ENCODE peak calls at places on chromosomes 4 and X, in four cellular contexts. M is brain microvascular endothelial cell, U is colonic mucosa, F is lower leg skin. S is an unnamed sample.

GRCh38 chr4:164931551-164932324 is 45.7 kb downstream of the TRIM61 start:
- DNase-seq in M (peak), U (no peak), F (no peak), S (no peak)

GRCh38 chr4:52107336-52107735 is 56.2 kb downstream of the SPATA18 start:
- DNase-seq in U (no peak), F (no peak), M (no peak), S (no peak)

GRCh38 chr4:73045894-73046293 is 23.6 kb downstream of the COX18 start:
- DNase-seq in F (no peak), U (no peak), M (no peak), S (no peak)

GRCh38 chr4:164779811-164780216 is 25.9 kb downstream of the SMIM31 start:
- DNase-seq in M (peak), F (no peak), U (peak), S (peak)

GRCh38 chrX:7934026-7934425 is 6.8 kb upstream of the PNPLA4 start:
- DNase-seq in F (no peak), U (no peak), M (no peak), S (no peak)

GRCh38 chr4:164204434-164204833 is 549.5 kb upstream of the SMIM31 start:
- DNase-seq in F (no peak), U (no peak), M (peak), S (no peak)

GRCh38 chrX:150587585-150588503 is 19.4 kb downstream of the MTM1 start:
- DNase-seq in F (no peak), U (peak), M (peak), S (no peak)

GRCh38 chrX:31807165-31807564 is 735.3 kb upstream of the FTHL17 start:
- DNase-seq in U (no peak), M (no peak), F (no peak), S (no peak)

GRCh38 chr4:18445110-18445509 is 423.6 kb upstream of the LCORL start:
- DNase-seq in F (no peak), U (no peak), M (no peak), S (no peak)

GRCh38 chrX:65671966-65672365 is 4.5 kb downstream of the MSN start:
- DNase-seq in M (no peak), U (no peak), F (no peak), S (no peak)

GRCh38 chrX:97117572-97117971 is 233.9 kb downstream of the RPA4 start:
- DNase-seq in F (no peak), U (no peak), M (no peak), S (no peak)

GRCh38 chrX:109774706-109775105 is 41.6 kb upstream of the ACSL4 start:
- DNase-seq in M (peak), F (no peak), U (no peak), S (peak)

GRCh38 chr4:177214935-177215334 is 94.7 kb upstream of the NEIL3 start:
- DNase-seq in F (no peak), U (no peak), M (peak), S (no peak)

GRCh38 chrX:153400146-153401132 is 711 bp downstream of the PNMA6E start:
- DNase-seq in U (no peak), F (no peak), M (no peak), S (no peak)

GRCh38 chrX:69615779-69616519 is at the start of gene EDA:
- DNase-seq in M (peak), F (peak), U (peak), S (no peak)

GRCh38 chrX:76821276-76821675 is 393.8 kb downstream of the MAGEE1 start:
- DNase-seq in U (no peak), M (no peak), F (no peak), S (no peak)

GRCh38 chr4:37623125-37623524 is 63.1 kb downstream of the RELL1 start:
- DNase-seq in F (no peak), U (no peak), M (peak), S (no peak)

GRCh38 chr4:25535701-25536473 is 119.8 kb upstream of the SLC34A2 start:
- DNase-seq in F (no peak), M (no peak), U (no peak), S (no peak)

GRCh38 chr4:93740890-93741289 is 87.7 kb upstream of the ATOH1 start:
- DNase-seq in U (no peak), M (no peak), F (no peak), S (no peak)

GRCh38 chr4:17709760-17710068 is 71.7 kb downstream of the FAM184B start:
- DNase-seq in F (no peak), M (no peak), U (no peak), S (no peak)

GRCh38 chrX:23694606-23695005 is 27.3 kb downstream of the PRDX4 start:
- DNase-seq in U (peak), F (peak), M (peak), S (no peak)

GRCh38 chr4:163048447-163048846 is 118.2 kb downstream of the NAF1 start:
- DNase-seq in M (peak), U (no peak), F (no peak), S (no peak)

GRCh38 chrX:28756647-28757046 is 169.4 kb downstream of the IL1RAPL1 start:
- DNase-seq in U (no peak), F (no peak), M (no peak), S (no peak)

GRCh38 chrX:139776614-139777013 is 68.6 kb upstream of the MCF2 start:
- DNase-seq in U (no peak), F (no peak), M (no peak), S (no peak)

GRCh38 chrX:45621356-45622041 is 420.8 kb upstream of the DIPK2B start:
- DNase-seq in U (no peak), M (peak), F (no peak), S (peak)

GRCh38 chrX:103554687-103555417 is 30.5 kb upstream of the TCEAL4 start:
- DNase-seq in M (peak), F (no peak), U (peak), S (no peak)

GRCh38 chrX:40784516-40785151 is 49.3 kb upstream of the MED14 start:
- DNase-seq in U (no peak), F (no peak), M (no peak), S (no peak)

GRCh38 chrX:133415276-133416105 is at the start of gene GPC4:
- DNase-seq in M (peak), F (peak), U (peak), S (no peak)

GRCh38 chr4:98664959-98665358 is 6.5 kb upstream of the TSPAN5 start:
- DNase-seq in U (no peak), F (no peak), M (no peak), S (no peak)

GRCh38 chr4:98661356-98662054 is 3.1 kb upstream of the TSPAN5 start:
- DNase-seq in M (no peak), U (no peak), F (no peak), S (no peak)

GRCh38 chr4:98662619-98663225 is 4.3 kb upstream of the TSPAN5 start:
- DNase-seq in F (no peak), M (no peak), U (no peak), S (no peak)

GRCh38 chr4:98662055-98662453 is 3.6 kb upstream of the TSPAN5 start:
- DNase-seq in U (no peak), F (no peak), M (no peak), S (no peak)

DNA sequence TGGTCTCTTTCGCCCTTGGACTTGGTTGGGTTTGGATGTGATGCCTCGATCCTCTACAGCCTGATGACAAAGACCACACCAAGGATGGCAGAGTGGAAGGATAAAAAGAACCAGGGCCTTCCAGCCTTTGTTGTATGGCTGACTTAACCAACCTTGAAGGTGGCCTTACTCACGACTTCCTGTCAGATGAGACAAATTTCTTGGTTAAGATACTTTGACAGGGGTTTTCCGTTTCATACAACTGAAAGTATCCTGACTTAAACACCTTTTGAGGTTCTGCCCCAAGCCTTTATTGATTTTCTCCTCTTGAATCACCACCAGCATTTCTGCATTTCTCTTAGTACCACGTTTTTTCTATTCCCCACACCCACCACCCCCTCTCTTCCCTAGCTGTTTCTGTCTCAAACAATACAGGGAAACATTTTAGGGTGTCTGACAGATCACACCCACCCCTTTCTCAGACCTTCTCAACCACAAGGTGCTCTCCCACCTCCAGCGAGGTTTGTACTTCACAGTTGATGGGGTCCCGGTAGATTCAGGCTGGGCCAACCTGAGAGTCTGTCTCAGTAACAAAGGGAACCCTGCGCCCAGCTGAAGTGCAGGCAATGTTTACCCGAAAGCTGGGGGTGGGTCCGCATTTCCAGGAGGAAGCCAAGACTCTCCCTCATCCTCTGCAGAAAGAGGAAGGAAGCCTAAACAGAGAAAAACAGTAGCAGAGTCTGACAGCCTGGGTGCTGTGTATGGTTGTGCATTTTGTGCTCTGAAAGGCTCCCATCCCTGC is 5.0 kb upstream of the TSPAN5 start:
- DNase-seq in U (no peak), M (no peak), F (no peak), S (no peak)
- H3K4me3 ChIP-seq in U (no peak), M (no peak), F (no peak), S (no peak)

DNA sequence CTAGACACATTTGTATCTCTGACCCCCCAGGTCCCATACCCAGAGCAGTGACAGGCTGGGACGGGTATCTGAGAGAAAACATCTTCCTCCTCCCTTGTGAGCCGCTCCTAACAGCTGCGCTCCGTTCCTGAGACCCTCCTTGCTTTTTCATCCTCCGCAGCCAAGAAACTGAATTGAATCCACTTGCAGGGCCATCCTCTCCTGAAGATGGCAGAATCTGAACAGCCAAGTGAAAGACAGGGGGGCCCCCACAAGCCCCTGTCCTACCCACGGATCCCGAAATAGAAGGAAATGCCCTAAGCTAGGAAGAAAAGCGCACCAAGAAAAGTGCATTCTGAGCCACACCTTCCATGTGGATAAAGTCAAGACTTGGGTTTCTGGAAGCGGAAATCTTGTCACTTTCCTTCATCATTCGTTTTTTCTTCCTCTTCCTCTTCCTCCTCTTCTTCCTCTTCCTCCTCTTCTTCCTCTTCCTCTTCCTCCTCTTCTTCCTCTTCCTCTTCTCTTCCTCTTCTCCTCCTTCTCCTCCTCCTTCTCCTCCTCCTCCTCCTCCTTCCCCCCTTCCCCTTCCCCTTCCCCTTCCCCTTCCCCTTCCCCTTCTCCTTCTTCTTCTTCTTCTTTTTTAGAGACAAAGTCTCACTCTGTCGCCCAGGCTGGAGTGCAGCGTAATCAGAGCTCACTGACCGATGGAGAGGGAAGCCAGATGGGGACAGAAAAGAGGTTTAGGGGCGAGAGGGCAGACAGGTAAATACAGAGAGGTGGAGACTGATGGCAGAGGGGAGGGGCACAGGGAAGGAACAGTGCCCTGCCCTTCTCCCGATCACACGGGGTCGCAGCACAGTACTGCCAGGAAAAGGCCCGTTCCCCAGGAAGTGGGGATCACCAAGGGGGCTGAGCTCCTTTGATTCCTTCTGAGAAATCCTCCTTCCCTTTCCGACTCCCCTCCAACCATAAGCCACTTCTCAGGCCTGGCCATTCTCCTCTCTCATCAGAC is 85.9 kb upstream of the WWC2 start:
- DNase-seq in F (no peak), M (no peak), U (no peak), S (no peak)
- TF ChIP-seq CTCF in F (no peak), M (no peak), U (no peak), S (no peak)

GRCh38 chr4:40445671-40446070 is 110.5 kb downstream of the CHRNA9 start:
- DNase-seq in F (no peak), U (no peak), M (no peak), S (no peak)

GRCh38 chr4:40438384-40439026 is 103.4 kb downstream of the CHRNA9 start:
- DNase-seq in M (no peak), U (no peak), F (no peak), S (no peak)

GRCh38 chr4:40439519-40439918 is 104.4 kb downstream of the CHRNA9 start:
- DNase-seq in F (no peak), M (no peak), U (no peak), S (no peak)

GRCh38 chr4:40437741-40438383 is 102.7 kb downstream of the CHRNA9 start:
- DNase-seq in F (no peak), U (no peak), M (no peak), S (no peak)

DNA sequence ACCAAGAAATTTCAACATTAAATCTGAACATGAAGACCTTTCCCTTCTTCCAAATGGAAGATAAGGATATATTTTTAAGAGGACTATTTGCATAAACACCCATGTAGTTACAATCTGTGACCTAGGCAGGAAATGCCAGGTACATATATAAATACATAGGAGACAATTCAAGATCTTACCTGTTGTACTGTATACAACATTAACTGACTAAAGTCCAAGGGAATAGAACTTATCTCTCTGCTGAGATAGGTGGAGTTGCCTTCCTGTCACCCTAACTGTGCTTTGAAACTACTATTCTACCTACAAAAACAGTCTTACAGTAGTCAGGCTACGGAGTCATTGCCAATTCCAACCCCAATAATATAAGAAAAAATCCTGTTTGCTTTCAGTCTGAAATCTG is 106.3 kb downstream of the CHRNA9 start:
- DNase-seq in U (no peak), F (no peak), M (no peak), S (no peak)
- H3K4me3 ChIP-seq in U (no peak), F (no peak), M (no peak), S (no peak)

GRCh38 chr4:158077835-158078234 is 95.0 kb downstream of the GASK1B start:
- DNase-seq in F (no peak), M (no peak), U (no peak), S (no peak)
- TF ChIP-seq CTCF in F (no peak), M (no peak), U (no peak), S (no peak)

GRCh38 chrX:122850326-122850725 is 333.8 kb upstream of the GRIA3 start:
- DNase-seq in F (no peak), U (no peak), M (no peak), S (no peak)
- H3K4me3 ChIP-seq in F (no peak), U (no peak), M (no peak), S (no peak)

GRCh38 chr4:186660403-186660802 is 63.3 kb downstream of the FAT1 start:
- DNase-seq in F (no peak), M (no peak), U (peak), S (no peak)
- TF ChIP-seq CTCF in F (no peak), M (no peak), U (no peak), S (no peak)

GRCh38 chr4:121392426-121393086 is 11.7 kb upstream of the QRFPR start:
- DNase-seq in M (no peak), U (no peak), F (no peak), S (no peak)

GRCh38 chr4:121397434-121397833 is 16.6 kb upstream of the QRFPR start:
- DNase-seq in F (no peak), M (no peak), U (no peak), S (no peak)

DNA sequence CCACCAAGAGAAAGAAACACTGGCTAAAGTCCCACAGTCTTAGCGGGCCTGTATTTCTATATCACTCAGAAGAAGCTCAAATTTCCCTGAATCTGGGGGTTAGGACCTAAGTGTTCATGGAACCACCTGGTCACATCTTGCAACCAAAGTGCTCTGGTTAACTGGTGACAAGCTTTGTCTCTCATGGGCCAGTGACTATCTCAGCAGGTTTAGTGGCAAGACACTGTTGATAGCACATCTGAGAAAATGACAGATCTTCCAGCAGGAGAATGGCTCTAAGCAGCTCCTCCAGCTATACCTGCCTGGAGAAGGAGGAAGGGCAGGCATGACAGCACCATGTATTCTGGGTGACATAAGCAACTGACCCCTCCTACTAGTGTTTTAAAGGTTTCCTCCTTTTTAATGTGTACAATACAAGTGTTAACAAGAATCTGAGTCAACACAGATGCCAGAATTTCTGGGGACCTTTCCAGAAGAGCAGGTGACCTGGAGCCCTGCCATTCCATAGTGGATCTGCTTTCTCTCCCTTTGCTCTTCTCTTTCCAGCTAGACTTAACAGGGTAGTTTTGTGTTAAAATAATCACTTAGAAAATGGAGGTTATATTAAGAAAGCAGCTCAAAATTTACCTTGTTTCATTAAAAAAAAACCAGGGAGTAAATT is 17.3 kb upstream of the QRFPR start:
- DNase-seq in M (no peak), U (no peak), F (no peak), S (no peak)
- H3K4me3 ChIP-seq in M (no peak), U (no peak), F (no peak), S (no peak)

DNA sequence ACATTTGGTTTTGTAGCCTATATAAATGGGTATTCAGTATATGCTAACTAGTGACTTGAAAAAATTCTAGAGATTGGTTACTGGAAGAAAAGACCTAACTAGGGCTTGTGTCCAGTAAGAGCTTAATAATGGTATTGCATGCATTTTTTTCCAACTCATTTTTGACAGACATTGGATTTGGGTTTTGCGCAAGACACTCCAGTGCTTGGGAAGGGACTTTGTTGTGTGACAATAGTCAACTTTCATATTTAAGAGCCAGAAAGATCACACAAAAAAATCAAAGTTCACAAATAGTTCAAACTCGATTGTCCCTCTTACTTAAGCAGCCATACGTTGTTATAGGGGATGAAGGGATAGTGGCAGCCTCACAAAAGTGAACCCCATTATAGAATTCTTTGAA is 1.2 kb upstream of the HSD17B11 start:
- DNase-seq in F (no peak), U (no peak), M (no peak), S (no peak)
- TF ChIP-seq CTCF in F (no peak), U (no peak), M (no peak), S (no peak)

DNA sequence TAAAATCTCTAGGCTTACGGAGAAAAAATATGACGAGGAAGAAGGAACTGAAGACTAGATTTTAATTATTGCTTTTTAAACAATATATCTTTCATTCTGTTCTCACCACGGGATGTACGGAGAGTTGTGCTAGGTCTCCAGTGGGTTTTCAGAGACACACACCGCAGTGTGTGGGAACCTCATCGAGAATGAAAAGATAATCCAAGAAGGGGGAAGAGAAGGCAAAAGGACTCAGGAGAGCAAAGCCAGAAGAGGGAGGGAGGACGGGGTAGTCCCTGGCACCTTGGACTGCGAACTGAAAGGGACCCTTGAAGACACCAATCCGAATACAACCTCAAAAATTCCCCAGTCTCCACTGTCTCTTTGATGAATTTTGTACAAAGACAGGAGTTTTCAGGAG is 907 bp upstream of the LEF1 start:
- DNase-seq in F (no peak), M (no peak), U (no peak), S (no peak)
- H3K4me3 ChIP-seq in F (no peak), M (no peak), U (no peak), S (no peak)

DNA sequence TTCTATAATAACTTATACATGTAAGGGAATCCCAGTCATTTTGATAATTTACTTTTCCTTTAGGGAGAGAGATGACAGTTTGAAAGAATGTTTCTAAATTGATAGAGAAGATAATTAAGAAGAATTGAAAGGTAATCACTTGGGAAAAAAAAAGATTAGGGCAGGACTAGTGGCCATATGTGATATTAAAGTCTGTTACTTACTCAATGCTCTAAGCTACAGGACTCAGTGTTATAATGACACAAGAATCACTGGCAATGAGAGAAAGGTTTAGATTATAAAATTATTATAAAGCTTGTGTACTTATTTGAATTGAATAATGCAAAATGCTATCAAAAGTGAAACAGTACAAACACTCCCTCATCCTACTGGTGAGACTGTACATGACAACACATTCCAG is 265.3 kb downstream of the BANK1 start:
- DNase-seq in F (no peak), U (no peak), M (no peak), S (no peak)
- TF ChIP-seq CTCF in F (no peak), U (no peak), M (peak), S (no peak)